ENCODE peak calls at places on chromosomes 16 and 17, in four cellular contexts. Y is AG04450, U is gastrocnemius medialis, G is transverse colon. Q is an unnamed sample.

GRCh38 chr17:27415090-27415795 is 41.0 kb upstream of the KSR1 start:
- DNase-seq in Y (no peak), U (no peak), G (no peak), Q (no peak)

GRCh38 chr17:75087558-75088453 is at the start of gene SLC16A5:
- DNase-seq in Y (no peak), U (peak; percentile 79), G (peak; percentile 94), Q (peak; percentile 96)

GRCh38 chr17:78947235-78948153 is 22.3 kb upstream of the TIMP2 start:
- DNase-seq in Y (no peak), U (no peak), G (no peak), Q (no peak)

GRCh38 chr16:370443-370842 is at the start of gene MRPL28:
- DNase-seq in Y (peak; percentile 91), U (peak; percentile 95), G (peak; percentile 97), Q (peak; percentile 90)

GRCh38 chr16:28321700-28322411 is 29.5 kb downstream of the SBK1 start:
- DNase-seq in Y (no peak), U (no peak), G (peak; percentile 35), Q (peak; percentile 74)

GRCh38 chr16:57528499-57529323 is 7.7 kb downstream of the CCDC102A start:
- DNase-seq in Y (no peak), U (peak; percentile 5), G (peak; percentile 78), Q (no peak)

GRCh38 chr17:39225974-39226683 is 384 bp upstream of the STAC2 start:
- DNase-seq in Y (no peak), U (no peak), G (peak; percentile 46), Q (peak; percentile 72)

GRCh38 chr16:11602321-11602720 is 15.6 kb upstream of the LITAF start:
- DNase-seq in Y (no peak), U (no peak), G (no peak), Q (no peak)

GRCh38 chr17:49260011-49260921 is 29.7 kb upstream of the PHOSPHO1 start:
- DNase-seq in Y (peak; percentile 33), U (peak; percentile 25), G (peak; percentile 52), Q (peak; percentile 65)

GRCh38 chr17:18184143-18185007 is 747 bp downstream of the ALKBH5 start:
- DNase-seq in Y (no peak), U (peak; percentile 36), G (peak; percentile 57), Q (peak; percentile 26)

GRCh38 chr16:89315791-89316581 is 98.5 kb downstream of the ZNF778 start:
- DNase-seq in Y (no peak), U (no peak), G (peak; percentile 41), Q (peak; percentile 28)

GRCh38 chr16:64253525-64253924 is 868.3 kb downstream of the CDH11 start:
- DNase-seq in Y (no peak), U (no peak), G (no peak), Q (no peak)

GRCh38 chr17:67615011-67615561 is 102.7 kb upstream of the NOL11 start:
- DNase-seq in Y (no peak), U (no peak), G (no peak), Q (no peak)

GRCh38 chr17:74524751-74525725 is 6.2 kb downstream of the CD300LB start:
- DNase-seq in Y (no peak), U (no peak), G (no peak), Q (no peak)

GRCh38 chr17:41324180-41325075 is 8.9 kb upstream of the KRTAP17-1 start:
- DNase-seq in Y (no peak), U (no peak), G (peak; percentile 27), Q (no peak)

GRCh38 chr17:68906638-68907037 is 48.6 kb downstream of the ABCA8 start:
- DNase-seq in Y (no peak), U (no peak), G (no peak), Q (no peak)

GRCh38 chr17:77708936-77709335 is 249.6 kb upstream of the TNRC6C start:
- DNase-seq in Y (no peak), U (no peak), G (no peak), Q (no peak)

GRCh38 chr17:61403846-61404701 is 4.4 kb downstream of the TBX2 start:
- DNase-seq in Y (no peak), U (no peak), G (no peak), Q (no peak)

GRCh38 chr16:62034236-62035114 is 1.8 kb downstream of the CDH8 start:
- DNase-seq in Y (no peak), U (no peak), G (no peak), Q (peak; percentile 33)

GRCh38 chr17:50241431-50241830 is 32.8 kb upstream of the TMEM92 start:
- DNase-seq in Y (no peak), U (no peak), G (no peak), Q (no peak)

GRCh38 chr17:8753976-8754440 is 4.3 kb downstream of the SPDYE4 start:
- DNase-seq in Y (no peak), U (no peak), G (no peak), Q (no peak)

DNA sequence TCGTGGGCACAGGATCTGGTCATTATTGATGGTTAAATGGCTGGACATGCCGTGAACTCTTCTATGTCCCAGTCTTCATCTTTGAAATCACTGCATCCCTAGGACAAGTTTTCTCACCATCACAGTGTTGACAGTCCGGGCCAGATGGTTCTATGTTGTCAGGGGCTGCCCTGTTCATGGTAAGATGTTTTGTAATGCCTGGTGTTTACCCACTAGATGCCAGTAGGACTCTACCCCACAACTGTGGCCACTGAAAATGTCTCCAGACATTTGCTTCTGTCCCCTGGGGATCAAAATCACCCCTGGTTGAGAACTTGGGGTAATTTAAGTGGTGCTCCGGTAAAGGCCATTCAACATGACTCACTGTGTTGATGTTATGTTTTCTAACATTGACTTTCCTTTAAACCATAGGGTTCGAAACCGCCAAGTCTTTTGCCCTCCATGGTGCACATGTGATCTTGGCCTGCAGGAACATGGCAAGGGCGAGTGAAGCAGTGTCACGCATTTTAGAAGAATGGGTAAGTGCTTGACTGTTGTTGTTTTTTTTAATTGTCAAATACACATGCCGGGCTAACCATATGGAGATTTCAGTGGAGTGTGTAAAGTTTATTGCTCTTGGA is 64.4 kb downstream of the WWOX start:
- DNase-seq in Y (no peak), U (no peak), G (no peak), Q (no peak)
- TF ChIP-seq CTCF in Y (no peak), U (no peak), G (no peak), Q (no peak)

DNA sequence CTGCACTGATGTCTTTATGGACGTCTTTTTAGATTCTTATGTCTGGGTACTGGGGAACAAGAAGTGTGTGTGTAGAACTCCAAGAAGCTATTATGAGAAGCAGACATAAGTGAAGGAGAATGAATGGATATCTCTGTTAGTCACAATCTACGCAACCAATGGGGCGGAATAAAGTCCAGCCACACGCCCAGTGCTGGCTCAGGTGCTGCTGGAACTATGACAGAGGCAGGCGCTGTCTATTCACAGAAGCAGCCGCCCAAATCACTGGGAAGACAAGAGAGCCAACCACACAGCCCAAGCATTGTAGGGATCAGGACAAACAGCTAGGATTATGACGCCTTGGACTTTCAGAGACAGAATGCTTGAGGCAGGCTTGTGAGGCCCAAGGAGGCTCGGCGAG is 43.9 kb upstream of the ICAM2 start:
- DNase-seq in Y (no peak), U (no peak), G (peak; percentile 76), Q (no peak)
- TF ChIP-seq CTCF in Y (no peak), U (no peak), G (no peak), Q (no peak)

GRCh38 chr17:82348866-82349265 is 10.2 kb upstream of the TEX19 start:
- DNase-seq in Y (no peak), U (no peak), G (no peak), Q (no peak)

GRCh38 chr17:82351713-82352488 is 7.1 kb upstream of the TEX19 start:
- DNase-seq in Y (peak; percentile 81), U (peak; percentile 72), G (peak; percentile 86), Q (peak; percentile 89)

GRCh38 chr17:82351254-82351712 is 7.8 kb upstream of the TEX19 start:
- DNase-seq in Y (no peak), U (no peak), G (no peak), Q (no peak)

GRCh38 chr17:82349287-82349701 is 9.8 kb upstream of the TEX19 start:
- DNase-seq in Y (no peak), U (no peak), G (no peak), Q (no peak)

GRCh38 chr17:82350182-82351030 is 8.6 kb upstream of the TEX19 start:
- DNase-seq in Y (no peak), U (no peak), G (peak; percentile 58), Q (no peak)
- TF ChIP-seq CTCF in Y (no peak), U (no peak), G (no peak), Q (no peak)

GRCh38 chr16:68367891-68368601 is 57.2 kb downstream of the PRMT7 start:
- DNase-seq in Y (no peak), U (no peak), G (no peak), Q (no peak)

GRCh38 chr16:68366062-68366461 is 55.2 kb downstream of the PRMT7 start:
- DNase-seq in Y (no peak), U (no peak), G (no peak), Q (no peak)

GRCh38 chr16:68368602-68368944 is 57.8 kb downstream of the PRMT7 start:
- DNase-seq in Y (no peak), U (no peak), G (no peak), Q (no peak)

GRCh38 chr16:68367440-68367839 is 56.6 kb downstream of the PRMT7 start:
- DNase-seq in Y (no peak), U (no peak), G (no peak), Q (no peak)

DNA sequence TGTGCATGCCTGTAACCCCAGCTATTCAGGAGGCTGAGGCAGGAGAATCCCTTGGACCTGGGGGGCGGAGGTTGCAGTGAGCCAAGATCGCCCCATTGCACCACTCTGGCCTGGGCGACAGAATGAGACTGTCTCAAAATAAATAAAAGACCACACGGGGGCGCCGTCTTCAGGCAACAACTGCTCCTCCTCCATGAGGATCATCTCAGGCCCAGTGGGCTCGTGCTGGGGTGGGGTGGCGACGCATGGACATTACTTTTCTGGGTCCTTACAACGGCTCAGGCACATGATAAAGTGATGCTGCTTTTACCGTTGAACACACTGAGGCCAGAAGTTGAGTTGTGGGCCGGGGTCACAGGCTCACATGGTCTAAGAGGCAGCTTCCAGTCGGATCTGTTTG is 56.2 kb downstream of the PRMT7 start:
- DNase-seq in Y (no peak), U (no peak), G (peak; percentile 56), Q (peak; percentile 66)
- TF ChIP-seq CTCF in Y (peak; percentile 40), U (peak; percentile 39), G (peak; percentile 47), Q (peak; percentile 68)

GRCh38 chr16:55323637-55324490 is at the start of gene IRX6:
- DNase-seq in Y (no peak), U (peak; percentile 66), G (no peak), Q (peak; percentile 78)
- TF ChIP-seq CTCF in Y (no peak), U (peak; percentile 55), G (no peak), Q (peak; percentile 91)

DNA sequence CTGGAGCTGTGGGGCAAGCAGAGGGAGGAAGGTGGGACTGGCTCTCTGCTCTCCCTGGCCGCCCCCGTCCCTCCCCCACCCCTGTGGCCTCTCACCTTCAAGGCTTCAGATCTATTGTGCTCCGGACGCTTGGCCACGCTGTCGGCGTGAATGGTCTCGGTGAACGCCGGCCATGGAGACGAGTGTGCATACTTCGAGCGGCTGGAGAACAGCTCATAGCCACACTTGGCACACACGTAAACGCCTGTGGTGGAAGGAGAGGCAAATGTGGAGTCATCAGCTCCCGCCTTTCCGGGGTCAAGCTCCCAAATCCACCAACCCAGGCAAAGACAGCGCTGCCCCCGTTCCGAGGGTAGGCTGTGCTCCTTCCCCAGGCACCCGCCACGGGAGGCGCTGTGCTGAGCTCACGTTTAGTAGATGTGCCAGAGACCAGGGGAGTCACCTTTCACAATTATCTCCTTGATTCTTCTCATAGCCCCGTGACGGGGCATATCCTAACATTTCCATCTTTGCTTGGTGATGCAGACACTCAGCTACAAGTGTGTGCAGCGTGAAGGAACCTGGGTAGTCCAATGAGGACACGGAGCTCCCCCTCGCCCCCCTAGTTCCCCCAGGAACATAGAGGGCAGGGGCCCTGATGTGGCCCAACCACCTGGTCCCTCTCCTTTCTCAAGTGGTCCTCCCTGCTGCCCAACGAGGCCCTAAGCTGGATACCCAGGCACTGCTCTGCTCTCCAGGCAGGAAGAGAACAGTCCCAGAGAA is 1.7 kb downstream of the MSRB1 start:
- DNase-seq in Y (no peak), U (peak; percentile 84), G (no peak), Q (peak; percentile 49)
- TF ChIP-seq CTCF in Y (no peak), U (no peak), G (no peak), Q (peak; percentile 14)

Q was measured in endothelial cell.